ENCODE peak calls at places on chromosome 6, in six cellular contexts. C is tibial nerve, E is psoas muscle, W is tibial artery, P is HCT116, R is neural progenitor cell. T is an unnamed sample. For H3K4me1, the result is how much of the 10 kb centered on the place peaks cover.

GRCh38 chr6:46130665-46131064 is 876 bp downstream of the ENPP4 start:
- DNase-seq in C (no peak), E (no peak), W (no peak), P (no peak), R (no peak), T (no peak)

GRCh38 chr6:165721349-165721748 is 58.3 kb upstream of the PDE10A start:
- DNase-seq in C (no peak), E (no peak), W (no peak), P (no peak), R (no peak), T (no peak)

GRCh38 chr6:38806271-38806670 is 91.2 kb downstream of the DNAH8 start:
- DNase-seq in C (no peak), E (no peak), W (no peak), P (no peak), R (peak), T (no peak)

GRCh38 chr6:155678361-155678760 is 222.7 kb upstream of the NOX3 start:
- DNase-seq in C (no peak), E (no peak), W (no peak), P (no peak), R (no peak), T (no peak)

GRCh38 chr6:111952821-111953535 is 79.7 kb upstream of the FYN start:
- DNase-seq in C (no peak), E (no peak), W (no peak), P (no peak), R (no peak), T (no peak)

GRCh38 chr6:129630606-129631005 is 79.4 kb downstream of the ARHGAP18 start:
- DNase-seq in C (no peak), E (no peak), W (no peak), P (no peak), R (no peak), T (no peak)

GRCh38 chr6:161318456-161318855 is 44.6 kb upstream of the AGPAT4 start:
- DNase-seq in C (no peak), E (no peak), W (no peak), P (no peak), R (peak), T (no peak)

GRCh38 chr6:160952633-160953281 is 38.8 kb upstream of the MAP3K4 start:
- DNase-seq in C (no peak), E (no peak), W (no peak), P (no peak), R (peak), T (no peak)

GRCh38 chr6:132213732-132214131 is 187.5 kb downstream of the MOXD1 start:
- DNase-seq in C (no peak), E (no peak), W (no peak), P (no peak), R (no peak), T (no peak)
- TF ChIP-seq CTCF in C (no peak), E (no peak), W (no peak), P (no peak), R (no peak), T (no peak)

GRCh38 chr6:109059148-109059547 is 35.5 kb downstream of the SESN1 start:
- DNase-seq in C (no peak), E (no peak), W (no peak), P (no peak), R (no peak), T (no peak)

GRCh38 chr6:109059591-109060021 is 35.0 kb downstream of the SESN1 start:
- DNase-seq in C (no peak), E (no peak), W (no peak), P (no peak), R (no peak), T (no peak)

GRCh38 chr6:109060585-109060984 is 34.1 kb downstream of the SESN1 start:
- DNase-seq in C (no peak), E (no peak), W (no peak), P (no peak), R (no peak), T (no peak)

GRCh38 chr6:109056661-109057060 is 38.0 kb downstream of the SESN1 start:
- DNase-seq in C (no peak), E (no peak), W (no peak), P (no peak), R (no peak), T (no peak)

DNA sequence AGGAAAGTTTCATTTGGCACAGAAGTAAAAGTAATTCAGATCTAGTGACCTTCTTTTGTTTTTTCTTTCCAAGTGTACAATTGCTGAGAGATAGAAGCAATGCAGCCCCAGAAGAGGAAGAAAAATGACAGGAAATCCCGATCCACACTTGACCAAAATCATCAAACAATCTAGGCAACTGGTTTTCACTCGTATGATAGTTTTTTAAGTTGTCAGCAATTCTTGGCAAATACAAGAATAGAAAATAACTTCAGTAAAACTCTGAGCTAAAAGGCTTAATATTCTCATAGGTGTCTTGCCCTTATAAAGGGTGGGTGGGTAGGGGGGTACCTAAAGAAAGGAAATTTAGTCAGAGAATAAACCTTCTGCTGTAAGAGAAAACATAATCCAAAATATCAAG is 36.0 kb downstream of the SESN1 start:
- DNase-seq in C (no peak), E (no peak), W (no peak), P (no peak), R (no peak), T (no peak)
- H3K27ac ChIP-seq in C (no peak), E (peak), W (no peak), P (no peak), R (no peak), T (peak)

GRCh38 chr6:107737397-107737793 is 86.7 kb downstream of the SCML4 start:
- DNase-seq in C (no peak), E (no peak), W (no peak), P (no peak), R (no peak), T (no peak)

GRCh38 chr6:107732461-107732860 is 91.7 kb downstream of the SCML4 start:
- DNase-seq in C (no peak), E (no peak), W (no peak), P (no peak), R (no peak), T (no peak)

GRCh38 chr6:107736713-107737396 is 87.3 kb downstream of the SCML4 start:
- DNase-seq in C (no peak), E (no peak), W (no peak), P (no peak), R (no peak), T (no peak)

GRCh38 chr6:107731422-107732319 is 92.4 kb downstream of the SCML4 start:
- DNase-seq in C (no peak), E (no peak), W (no peak), P (no peak), R (no peak), T (no peak)

DNA sequence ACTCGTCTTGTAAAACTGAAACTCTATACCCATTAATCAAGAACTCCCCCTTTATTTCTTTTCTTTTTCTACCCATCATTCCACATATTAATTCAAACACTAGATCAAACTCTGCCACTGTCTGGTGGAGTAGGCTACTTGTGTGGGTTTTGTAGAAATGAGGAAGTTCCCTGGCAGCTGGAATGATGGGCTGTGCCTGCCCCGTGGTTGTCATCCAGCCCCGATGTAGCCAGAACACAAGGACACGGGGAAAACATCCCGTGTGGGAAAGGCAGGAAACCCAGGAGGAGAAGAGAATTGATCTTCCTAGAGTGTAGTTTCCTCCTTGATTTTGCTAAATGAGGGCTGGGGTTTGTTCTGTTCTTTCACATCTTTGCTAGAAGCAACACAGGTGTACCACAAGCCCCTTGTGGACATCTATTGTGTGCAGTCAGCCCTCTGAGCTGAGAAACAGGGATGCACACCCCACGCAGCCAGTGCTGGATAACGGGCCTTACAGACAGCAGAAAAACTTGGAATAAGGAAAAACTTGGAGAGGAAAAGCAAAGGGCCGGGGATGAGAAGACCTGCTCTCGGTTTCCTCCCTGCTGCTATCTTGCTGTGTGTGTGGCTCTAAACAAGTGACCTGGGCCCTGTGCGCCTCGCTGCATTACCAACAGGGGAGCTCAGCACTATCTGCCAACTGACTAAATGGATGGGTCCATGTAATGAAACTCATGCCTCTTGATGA is 88.0 kb downstream of the SCML4 start:
- DNase-seq in C (no peak), E (no peak), W (no peak), P (no peak), R (no peak), T (no peak)
- H3K4me1 ChIP-seq in C (under half), E (under half), W (under half), P (under half), R (under half), T (under half)

DNA sequence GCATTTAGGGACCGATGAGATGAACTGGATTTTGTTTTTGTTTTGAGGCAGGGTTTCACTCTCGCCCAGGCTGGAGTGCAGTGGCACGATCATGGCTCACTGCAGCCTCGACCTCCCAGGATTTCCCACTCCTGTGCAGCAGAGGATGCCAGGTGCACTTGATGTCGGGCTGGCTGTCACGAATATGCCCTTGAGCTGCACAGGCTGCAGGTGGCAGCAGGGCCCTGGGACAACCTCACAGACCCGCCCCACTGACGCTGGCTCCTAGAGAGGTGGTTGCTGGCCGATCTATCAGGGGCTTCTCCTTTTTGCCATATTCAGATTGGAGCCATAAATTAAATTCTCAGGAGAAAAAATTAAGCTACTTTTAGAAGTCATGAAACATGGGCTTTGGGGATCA is 32.2 kb downstream of the NQO2 start:
- DNase-seq in C (no peak), E (no peak), W (no peak), P (no peak), R (no peak), T (no peak)
- TF ChIP-seq CTCF in C (no peak), E (no peak), W (no peak), P (no peak), R (no peak), T (no peak)

GRCh38 chr6:44222486-44222986 is 859 bp upstream of the SLC29A1 start:
- DNase-seq in C (no peak), E (no peak), W (no peak), P (no peak), R (peak), T (no peak)
- H3K27ac ChIP-seq in C (peak), E (peak), W (peak), P (peak), R (no peak), T (peak)